ENCODE peak calls at places on chromosomes 4 and X, in nine cellular contexts. H, A, L, N, S, D, F, Y and B are unnamed samples.

GRCh38 chr4:146739182-146739581 is 100.5 kb downstream of the POU4F2 start:
- DNase-seq in H (no peak), A (no peak), L (no peak), N (no peak), S (no peak), D (no peak), F (no peak), Y (no peak), B (no peak)

GRCh38 chr4:114108869-114109268 is 129.4 kb upstream of the ARSJ start:
- DNase-seq in H (peak), A (no peak), L (peak), N (no peak), S (no peak), D (no peak), F (no peak), Y (peak), B (peak)

GRCh38 chr4:6044276-6044675 is 26.0 kb upstream of the C4orf50 start:
- DNase-seq in H (no peak), A (no peak), L (no peak), N (no peak), S (no peak), D (no peak), F (no peak), Y (no peak), B (no peak)

GRCh38 chr4:118173126-118173525 is 138.8 kb downstream of the NDST3 start:
- DNase-seq in H (peak), A (no peak), L (peak), N (no peak), S (no peak), D (no peak), F (no peak), Y (no peak), B (peak)

GRCh38 chr4:70463335-70463734 is 8.7 kb upstream of the MUC7 start:
- DNase-seq in H (no peak), A (no peak), L (no peak), N (no peak), S (no peak), D (no peak), F (no peak), Y (no peak), B (no peak)

GRCh38 chrX:118100091-118100490 is 16.5 kb downstream of the KLHL13 start:
- DNase-seq in H (no peak), A (no peak), L (no peak), N (no peak), S (no peak), D (no peak), F (no peak), Y (no peak), B (no peak)

GRCh38 chrX:2484721-2485459 is 15.9 kb downstream of the DHRSX start:
- DNase-seq in H (peak), A (no peak), L (peak), N (peak), S (no peak), D (no peak), F (no peak), Y (no peak), B (no peak)

GRCh38 chr4:20192754-20193521 is 58.8 kb upstream of the SLIT2 start:
- DNase-seq in H (peak), A (no peak), L (peak), N (no peak), S (no peak), D (no peak), F (no peak), Y (peak), B (no peak)

GRCh38 chr4:53943345-53944085 is 120.9 kb downstream of the CHIC2 start:
- DNase-seq in H (peak), A (no peak), L (peak), N (peak), S (no peak), D (no peak), F (no peak), Y (peak), B (no peak)